ENCODE peak calls at places on chromosomes 7 and 10, in four cellular contexts. O is EH; T is effector memory CD4-positive, alpha-beta T cell; X is foreskin fibroblast. K is an unnamed sample.

GRCh38 chr10:36621346-36621745 is 504.1 kb upstream of the ANKRD30A start:
- DNase-seq in O (peak), X (no peak), T (no peak), K (no peak)

GRCh38 chr10:75400769-75401568 is 595 bp downstream of the ZNF503 start:
- DNase-seq in T (no peak), O (peak), X (peak), K (peak)

GRCh38 chr10:114874827-114875541 is 53.4 kb downstream of the FHIP2A start:
- DNase-seq in O (no peak), X (peak), T (no peak), K (no peak)

GRCh38 chr7:23226841-23227450 is 19.6 kb upstream of the GPNMB start:
- DNase-seq in O (no peak), T (no peak), X (no peak), K (no peak)

GRCh38 chr10:114507449-114507848 is 103.1 kb upstream of the AFAP1L2 start:
- DNase-seq in O (no peak), X (no peak), T (no peak), K (no peak)

GRCh38 chr10:19819419-19820033 is 3.3 kb downstream of the PLXDC2 start:
- DNase-seq in T (no peak), X (peak), O (peak), K (peak)

GRCh38 chr10:15227611-15228372 is 59.3 kb upstream of the NMT2 start:
- DNase-seq in O (peak), X (peak), T (no peak), K (peak)

GRCh38 chr7:113008755-113009154 is 77.9 kb downstream of the GPR85 start:
- DNase-seq in X (no peak), O (no peak), T (no peak), K (no peak)

GRCh38 chr7:434891-435486 is 84.7 kb downstream of the PDGFA start:
- DNase-seq in T (no peak), X (no peak), O (no peak), K (no peak)

GRCh38 chr7:55365103-55365679 is at the start of gene LANCL2:
- DNase-seq in X (peak), O (peak), T (no peak), K (peak)

GRCh38 chr10:28838908-28839307 is 161.6 kb downstream of the BAMBI start:
- DNase-seq in O (peak), T (no peak), X (no peak), K (no peak)

GRCh38 chr10:115539142-115539762 is 446.1 kb downstream of the ATRNL1 start:
- DNase-seq in X (no peak), O (no peak), T (no peak), K (no peak)

GRCh38 chr10:69533658-69534057 is 39.6 kb downstream of the NEUROG3 start:
- DNase-seq in O (no peak), T (no peak), X (no peak), K (no peak)

GRCh38 chr10:72470670-72471069 is 116.0 kb upstream of the DNAJB12 start:
- DNase-seq in O (no peak), X (no peak), T (no peak), K (no peak)

GRCh38 chr7:5479133-5479745 is 55.6 kb upstream of the TNRC18 start:
- DNase-seq in T (no peak), O (peak), X (peak), K (peak)

GRCh38 chr7:132049462-132050304 is 493.3 kb upstream of the PODXL start:
- DNase-seq in X (no peak), O (peak), T (no peak), K (peak)

GRCh38 chr10:77286851-77287250 is 350.8 kb downstream of the KCNMA1 start:
- DNase-seq in T (no peak), X (no peak), O (peak), K (no peak)

GRCh38 chr10:80462277-80462985 is 8.3 kb downstream of the TSPAN14 start:
- DNase-seq in T (no peak), O (peak), X (peak), K (no peak)

GRCh38 chr7:56105508-56105907 is 768 bp downstream of the CHCHD2 start:
- DNase-seq in O (peak), X (peak), T (peak), K (peak)

GRCh38 chr10:30494558-30494957 is 60.6 kb downstream of the MAP3K8 start:
- DNase-seq in X (no peak), T (no peak), O (no peak), K (no peak)

GRCh38 chr10:69502589-69502988 is 51.3 kb downstream of the TSPAN15 start:
- DNase-seq in X (no peak), O (no peak), T (no peak), K (no peak)

K was measured in HFFc6.